ENCODE peak calls at places on chromosomes 1 and 21, in four cellular contexts. R is IMR-90, C is H9, L is H1. Z is an unnamed sample.

GRCh38 chr1:226560243-226560642 is 11.7 kb downstream of the STUM start:
- DNase-seq in R (no peak), C (no peak), L (no peak), Z (no peak)

GRCh38 chr1:78440381-78440793 is 50.4 kb upstream of the PTGFR start:
- DNase-seq in R (peak; percentile 69), C (no peak), L (no peak), Z (no peak)

GRCh38 chr1:83545450-83545849 is 453.5 kb downstream of the TTLL7 start:
- DNase-seq in R (no peak), C (no peak), L (no peak), Z (peak; percentile 56)

GRCh38 chr1:202688401-202688800 is 21.9 kb downstream of the SYT2 start:
- DNase-seq in R (no peak), C (no peak), L (no peak), Z (no peak)

GRCh38 chr1:36446780-36447179 is 3.5 kb downstream of the OSCP1 start:
- DNase-seq in R (no peak), C (no peak), L (no peak), Z (no peak)

GRCh38 chr21:34154878-34155277 is 81.5 kb downstream of the MRPS6 start:
- DNase-seq in R (no peak), C (no peak), L (no peak), Z (no peak)

GRCh38 chr1:154962238-154962678 is 676 bp upstream of the PYGO2 start:
- DNase-seq in R (peak; percentile 22), C (no peak), L (no peak), Z (peak; percentile 60)

GRCh38 chr1:32012709-32013385 is 821 bp upstream of the KHDRBS1 start:
- DNase-seq in R (no peak), C (no peak), L (no peak), Z (peak; percentile 44)

GRCh38 chr1:68178821-68179490 is 53.4 kb downstream of the WLS start:
- DNase-seq in R (peak; percentile 68), C (no peak), L (no peak), Z (no peak)

GRCh38 chr1:86866665-86867064 is 47.3 kb downstream of the SELENOF start:
- DNase-seq in R (peak; percentile 87), C (no peak), L (no peak), Z (no peak)

GRCh38 chr1:12436817-12437599 is 181.0 kb downstream of the DHRS3 start:
- DNase-seq in R (peak; percentile 84), C (no peak), L (no peak), Z (no peak)

GRCh38 chr1:74714429-74715362 is 18.2 kb downstream of the CRYZ start:
- DNase-seq in R (peak; percentile 35), C (no peak), L (no peak), Z (peak; percentile 7)

GRCh38 chr1:107842241-107842640 is 122.7 kb downstream of the VAV3 start:
- DNase-seq in R (no peak), C (no peak), L (no peak), Z (no peak)

GRCh38 chr1:19208710-19209438 is 1.2 kb downstream of the UBR4 start:
- DNase-seq in R (peak; percentile 91), C (no peak), L (no peak), Z (no peak)

GRCh38 chr1:14786104-14786675 is 187.7 kb downstream of the KAZN start:
- DNase-seq in R (no peak), C (no peak), L (no peak), Z (no peak)

GRCh38 chr1:233668725-233669294 is 54.9 kb downstream of the KCNK1 start:
- DNase-seq in R (peak; percentile 29), C (no peak), L (no peak), Z (no peak)
- H4K5ac ChIP-seq in R (no peak overlapping the region), C (no peak overlapping the region), L (no peak overlapping the region), Z (no peak overlapping the region)

GRCh38 chr1:153799566-153800465 is 24.6 kb downstream of the SLC27A3 start:
- DNase-seq in R (no peak), C (no peak), L (no peak), Z (no peak)
- H3K4me1 ChIP-seq in R (no peaks in the 10 kb centered on the region), C (no peaks in the 10 kb centered on the region), L (peaks cover 11% of the 10 kb centered on the region), Z (no peaks in the 10 kb centered on the region)

DNA sequence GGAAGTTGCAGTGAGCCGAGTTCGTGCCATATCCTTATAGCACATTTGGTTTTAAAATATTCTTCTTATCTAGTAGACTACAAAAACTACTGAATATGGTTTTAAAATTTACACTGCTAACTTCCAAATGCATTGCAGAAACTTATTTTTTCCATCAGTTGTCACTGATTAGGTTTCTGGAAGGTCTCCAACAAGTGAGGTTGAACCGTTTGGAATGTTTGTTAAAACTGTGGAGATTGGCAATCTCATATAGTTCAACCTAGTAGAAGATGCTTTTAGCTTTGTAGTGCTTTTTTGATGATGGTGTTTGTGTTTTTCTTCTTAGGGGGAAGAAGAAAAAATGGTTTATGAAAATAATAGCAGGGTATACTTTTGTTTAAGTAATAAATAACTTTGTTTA is 12.9 kb downstream of the CENPF start:
- DNase-seq in R (peak; percentile 77), C (no peak), L (no peak), Z (no peak)
- H3K4me2 ChIP-seq in R (no peak overlapping the region), C (no peak overlapping the region), L (no peak overlapping the region), Z (no peak overlapping the region)

GRCh38 chr1:216690593-216690992 is 32.6 kb downstream of the ESRRG start:
- DNase-seq in R (no peak), C (no peak), L (no peak), Z (no peak)
- H4K5ac ChIP-seq in R (no peak overlapping the region), C (no peak overlapping the region), L (no peak overlapping the region), Z (no peak overlapping the region)

DNA sequence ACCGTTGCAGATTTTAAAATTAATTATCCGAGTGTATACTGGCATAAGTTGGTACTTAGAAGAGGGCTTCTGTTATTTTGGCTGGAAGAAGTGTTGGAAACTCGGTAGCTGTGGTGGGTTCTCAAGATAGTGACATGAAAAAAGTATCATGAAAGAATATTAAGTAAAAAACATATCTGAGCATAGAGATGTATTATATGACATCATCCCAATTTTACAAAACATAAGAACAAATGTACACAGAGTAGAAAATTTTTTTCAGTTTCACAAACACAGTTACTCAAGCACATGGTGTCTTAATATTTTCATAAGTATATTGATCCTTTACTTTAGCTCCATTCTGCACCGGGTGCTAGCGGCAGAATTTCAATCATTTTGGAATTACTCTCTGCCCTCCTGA is 691 bp downstream of the IFI16 start:
- DNase-seq in R (no peak), C (no peak), L (no peak), Z (no peak)
- H3K4me1 ChIP-seq in R (peaks cover 13% of the 10 kb centered on the region), C (peaks cover 7% of the 10 kb centered on the region), L (peaks cover 17% of the 10 kb centered on the region), Z (peaks cover 9% of the 10 kb centered on the region)

GRCh38 chr1:203888807-203889251 is 27.4 kb downstream of the SNRPE start:
- DNase-seq in R (peak; percentile 61), C (no peak), L (no peak), Z (no peak)
- H3K4me2 ChIP-seq in R (peak overlapping the region; percentile 25), C (no peak overlapping the region), L (no peak overlapping the region), Z (no peak overlapping the region)

GRCh38 chr21:42311160-42311559 is 4.0 kb downstream of the TFF3 start:
- DNase-seq in R (no peak), C (no peak), L (no peak), Z (no peak)
- H4K5ac ChIP-seq in R (no peak overlapping the region), C (no peak overlapping the region), L (no peak overlapping the region), Z (no peak overlapping the region)

DNA sequence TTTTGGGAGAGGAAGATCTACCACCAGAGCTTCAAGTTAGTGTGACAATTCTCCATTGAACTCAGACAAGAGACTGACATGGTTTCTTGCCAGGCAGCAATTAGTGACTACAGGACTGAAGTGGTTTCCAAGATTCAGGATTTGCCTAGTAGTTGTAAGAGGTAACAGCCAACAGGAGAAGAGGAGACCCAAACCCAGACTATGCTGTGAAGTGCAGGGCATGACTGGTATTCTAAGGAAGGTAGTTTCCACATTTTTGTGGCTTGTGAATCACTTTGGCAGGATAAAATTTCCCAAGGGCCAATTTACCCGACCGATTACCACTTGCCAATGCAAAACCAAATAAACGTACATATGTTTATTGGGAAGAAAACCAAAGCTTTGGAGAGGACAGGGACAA is 14.7 kb upstream of the RAP1A start:
- DNase-seq in R (peak; percentile 72), C (no peak), L (no peak), Z (no peak)
- H3K4me1 ChIP-seq in R (peaks cover 13% of the 10 kb centered on the region), C (no peaks in the 10 kb centered on the region), L (no peaks in the 10 kb centered on the region), Z (no peaks in the 10 kb centered on the region)

GRCh38 chr1:209430107-209430506 is 153.4 kb upstream of the CAMK1G start:
- DNase-seq in R (no peak), C (no peak), L (no peak), Z (no peak)

GRCh38 chr1:209427277-209427676 is 156.2 kb upstream of the CAMK1G start:
- DNase-seq in R (no peak), C (no peak), L (no peak), Z (no peak)

GRCh38 chr1:209425959-209426358 is 157.6 kb upstream of the CAMK1G start:
- DNase-seq in R (no peak), C (no peak), L (no peak), Z (no peak)

GRCh38 chr1:209427811-209428210 is 155.7 kb upstream of the CAMK1G start:
- DNase-seq in R (no peak), C (peak; percentile 74), L (no peak), Z (peak; percentile 43)

DNA sequence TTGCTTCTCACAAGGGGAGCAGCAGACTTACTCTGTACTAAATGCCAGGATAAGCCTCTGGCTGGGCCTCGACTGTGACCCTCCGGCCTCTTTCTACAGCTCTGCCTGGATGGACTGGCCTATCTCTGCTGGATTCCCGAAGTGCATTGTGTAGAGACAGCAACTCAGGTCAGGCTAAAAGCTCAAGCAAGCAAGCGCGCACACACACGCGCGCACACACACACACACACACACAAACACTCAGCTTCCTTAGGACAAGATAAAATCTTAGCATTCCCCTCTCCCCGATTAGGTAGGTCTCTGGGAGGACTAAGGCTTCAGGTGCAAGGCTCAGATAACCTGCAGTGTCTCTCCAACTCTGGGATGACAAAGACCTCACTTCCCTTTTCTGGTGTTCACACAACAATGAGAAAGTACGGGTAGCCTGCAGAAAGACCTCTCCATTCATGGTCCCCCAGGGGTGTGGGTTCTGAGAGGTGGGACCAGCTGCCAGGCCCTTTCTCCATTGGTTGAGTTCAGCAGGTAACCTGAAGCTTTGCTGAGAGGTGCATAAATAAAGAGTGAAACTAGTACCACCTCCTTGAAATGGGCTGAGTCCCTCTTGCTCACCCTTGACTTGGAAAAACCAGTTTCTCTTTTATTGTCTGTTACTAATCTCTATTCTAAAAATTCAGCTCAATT is 155.1 kb upstream of the CAMK1G start:
- DNase-seq in R (no peak), C (peak; percentile 95), L (no peak), Z (peak; percentile 91)
- H3K4me2 ChIP-seq in R (no peak overlapping the region), C (peak overlapping the region; percentile 5), L (peak overlapping the region; percentile 60), Z (peak overlapping the region; percentile 13)

GRCh38 chr1:33045246-33045645 is 8.6 kb upstream of the AK2 start:
- DNase-seq in R (no peak), C (peak; percentile 36), L (no peak), Z (no peak)

GRCh38 chr1:33048426-33048825 is 11.7 kb upstream of the AK2 start:
- DNase-seq in R (no peak), C (no peak), L (no peak), Z (no peak)

GRCh38 chr1:33047839-33048305 is 11.2 kb upstream of the AK2 start:
- DNase-seq in R (peak; percentile 44), C (no peak), L (no peak), Z (no peak)

GRCh38 chr1:33045814-33046213 is 9.1 kb upstream of the AK2 start:
- DNase-seq in R (peak; percentile 52), C (no peak), L (no peak), Z (peak; percentile 43)

DNA sequence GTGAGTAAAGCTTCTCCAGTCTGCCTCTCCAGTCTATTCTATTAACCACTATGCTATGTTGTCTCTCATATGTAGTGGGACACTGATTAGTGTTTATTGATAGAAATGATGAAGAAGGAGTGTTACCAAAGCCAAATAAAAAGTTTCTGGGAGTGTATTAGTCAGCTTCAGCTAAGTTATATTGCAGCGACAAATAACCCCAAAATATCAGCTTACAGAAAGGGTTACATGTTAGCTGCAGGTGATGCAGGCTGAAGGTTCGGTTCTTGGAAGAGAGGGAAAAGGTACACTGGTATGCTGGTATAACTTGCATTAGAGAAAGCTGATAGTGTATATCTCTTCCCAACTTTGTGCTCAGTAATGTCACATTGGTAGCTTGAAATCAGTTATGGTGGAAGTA is 10.6 kb upstream of the AK2 start:
- DNase-seq in R (no peak), C (no peak), L (no peak), Z (no peak)
- H4K5ac ChIP-seq in R (no peak overlapping the region), C (no peak overlapping the region), L (no peak overlapping the region), Z (no peak overlapping the region)